ENCODE peak calls at places on chromosomes 6 and 20, in five cellular contexts. One of them, this sample, is unnamed.

GRCh38 chr6:111456208-111456607 is 26.8 kb downstream of the REV3L start:
- DNase-seq in left lung: no peak
- DNase-seq in fibroblast of pulmonary artery: peak
- DNase-seq in psoas muscle: no peak
- DNase-seq in epithelial cell of esophagus: no peak
- DNase-seq in this sample: no peak

GRCh38 chr6:20367716-20368485 is 33.8 kb upstream of the E2F3 start:
- DNase-seq in left lung: no peak
- DNase-seq in fibroblast of pulmonary artery: no peak
- DNase-seq in psoas muscle: no peak
- DNase-seq in epithelial cell of esophagus: peak
- DNase-seq in this sample: peak

GRCh38 chr6:30396833-30397479 is 52.0 kb downstream of the RPP21 start:
- DNase-seq in left lung: peak
- DNase-seq in fibroblast of pulmonary artery: peak
- DNase-seq in psoas muscle: peak
- DNase-seq in epithelial cell of esophagus: peak
- DNase-seq in this sample: peak

GRCh38 chr6:131023834-131024504 is 39.1 kb downstream of the EPB41L2 start:
- DNase-seq in left lung: no peak
- DNase-seq in fibroblast of pulmonary artery: peak
- DNase-seq in psoas muscle: no peak
- DNase-seq in epithelial cell of esophagus: peak
- DNase-seq in this sample: peak

GRCh38 chr6:22891930-22892329 is 322.6 kb downstream of the HDGFL1 start:
- DNase-seq in left lung: no peak
- DNase-seq in fibroblast of pulmonary artery: no peak
- DNase-seq in psoas muscle: no peak
- DNase-seq in epithelial cell of esophagus: peak
- DNase-seq in this sample: no peak

GRCh38 chr6:89679215-89680120 is 40.9 kb upstream of the LYRM2 start:
- DNase-seq in left lung: no peak
- DNase-seq in fibroblast of pulmonary artery: no peak
- DNase-seq in psoas muscle: no peak
- DNase-seq in epithelial cell of esophagus: no peak
- DNase-seq in this sample: no peak

GRCh38 chr6:90290991-90291390 is 5.7 kb downstream of the BACH2 start:
- DNase-seq in left lung: no peak
- DNase-seq in fibroblast of pulmonary artery: no peak
- DNase-seq in psoas muscle: no peak
- DNase-seq in epithelial cell of esophagus: no peak
- DNase-seq in this sample: peak

GRCh38 chr6:170023620-170024521 is 267.0 kb downstream of the DLL1 start:
- DNase-seq in left lung: no peak
- DNase-seq in fibroblast of pulmonary artery: no peak
- DNase-seq in psoas muscle: no peak
- DNase-seq in epithelial cell of esophagus: no peak
- DNase-seq in this sample: no peak

GRCh38 chr6:91573826-91574416 is 987.0 kb upstream of the MAP3K7 start:
- DNase-seq in left lung: no peak
- DNase-seq in fibroblast of pulmonary artery: no peak
- DNase-seq in psoas muscle: no peak
- DNase-seq in epithelial cell of esophagus: no peak
- DNase-seq in this sample: no peak

GRCh38 chr20:50318709-50319108 is 128.1 kb downstream of the CEBPB start:
- DNase-seq in left lung: no peak
- DNase-seq in fibroblast of pulmonary artery: no peak
- DNase-seq in psoas muscle: no peak
- DNase-seq in epithelial cell of esophagus: peak
- DNase-seq in this sample: no peak

GRCh38 chr6:21367649-21368154 is 225.8 kb upstream of the SOX4 start:
- DNase-seq in left lung: no peak
- DNase-seq in fibroblast of pulmonary artery: no peak
- DNase-seq in psoas muscle: no peak
- DNase-seq in epithelial cell of esophagus: peak
- DNase-seq in this sample: no peak

GRCh38 chr20:6768228-6769185 is 1.0 kb downstream of the BMP2 start:
- DNase-seq in left lung: peak
- DNase-seq in fibroblast of pulmonary artery: peak
- DNase-seq in psoas muscle: peak
- DNase-seq in epithelial cell of esophagus: peak
- DNase-seq in this sample: no peak

GRCh38 chr6:136669299-136669699 is 119.1 kb upstream of the MAP7 start:
- DNase-seq in left lung: no peak
- DNase-seq in fibroblast of pulmonary artery: peak
- DNase-seq in psoas muscle: no peak
- DNase-seq in epithelial cell of esophagus: peak
- DNase-seq in this sample: peak

GRCh38 chr20:54643761-54644160 is 168.4 kb downstream of the DOK5 start:
- DNase-seq in left lung: peak
- DNase-seq in fibroblast of pulmonary artery: peak
- DNase-seq in psoas muscle: no peak
- DNase-seq in epithelial cell of esophagus: peak
- DNase-seq in this sample: peak

GRCh38 chr6:14638932-14639875 is 521.6 kb downstream of the CD83 start:
- DNase-seq in left lung: no peak
- DNase-seq in fibroblast of pulmonary artery: peak
- DNase-seq in psoas muscle: peak
- DNase-seq in epithelial cell of esophagus: peak
- DNase-seq in this sample: peak

GRCh38 chr20:1209447-1210387 is 6.5 kb downstream of the C20orf202 start:
- DNase-seq in left lung: no peak
- DNase-seq in fibroblast of pulmonary artery: no peak
- DNase-seq in psoas muscle: no peak
- DNase-seq in epithelial cell of esophagus: peak
- DNase-seq in this sample: peak

GRCh38 chr20:36885355-36885754 is 9.4 kb downstream of the TLDC2 start:
- DNase-seq in left lung: no peak
- DNase-seq in fibroblast of pulmonary artery: no peak
- DNase-seq in psoas muscle: no peak
- DNase-seq in epithelial cell of esophagus: no peak
- DNase-seq in this sample: peak

GRCh38 chr6:164897523-164898094 is 411.8 kb downstream of the C6orf118 start:
- DNase-seq in left lung: no peak
- DNase-seq in fibroblast of pulmonary artery: no peak
- DNase-seq in psoas muscle: no peak
- DNase-seq in epithelial cell of esophagus: no peak
- DNase-seq in this sample: no peak

GRCh38 chr20:25608774-25609173 is 15.0 kb downstream of the NANP start:
- DNase-seq in left lung: no peak
- DNase-seq in fibroblast of pulmonary artery: no peak
- DNase-seq in psoas muscle: no peak
- DNase-seq in epithelial cell of esophagus: no peak
- DNase-seq in this sample: no peak

GRCh38 chr20:50320910-50321796 is 130.5 kb downstream of the CEBPB start:
- DNase-seq in left lung: peak
- DNase-seq in fibroblast of pulmonary artery: peak
- DNase-seq in psoas muscle: peak
- DNase-seq in epithelial cell of esophagus: peak
- DNase-seq in this sample: peak

GRCh38 chr20:23111307-23111943 is 25.3 kb upstream of the CD93 start:
- DNase-seq in left lung: no peak
- DNase-seq in fibroblast of pulmonary artery: no peak
- DNase-seq in psoas muscle: no peak
- DNase-seq in epithelial cell of esophagus: no peak
- DNase-seq in this sample: no peak

GRCh38 chr6:144264270-144265060 is 20.7 kb upstream of the UTRN start:
- DNase-seq in left lung: peak
- DNase-seq in fibroblast of pulmonary artery: peak
- DNase-seq in psoas muscle: no peak
- DNase-seq in epithelial cell of esophagus: peak
- DNase-seq in this sample: peak

GRCh38 chr6:155023717-155024116 is 28.6 kb downstream of the TIAM2 start:
- DNase-seq in left lung: no peak
- DNase-seq in fibroblast of pulmonary artery: no peak
- DNase-seq in psoas muscle: no peak
- DNase-seq in epithelial cell of esophagus: no peak
- DNase-seq in this sample: no peak

GRCh38 chr6:24694198-24694597 is 24.8 kb downstream of the C6orf62 start:
- DNase-seq in left lung: no peak
- DNase-seq in fibroblast of pulmonary artery: no peak
- DNase-seq in psoas muscle: no peak
- DNase-seq in epithelial cell of esophagus: no peak
- DNase-seq in this sample: no peak

GRCh38 chr6:111353914-111354464 is 129.0 kb downstream of the REV3L start:
- DNase-seq in left lung: no peak
- DNase-seq in fibroblast of pulmonary artery: no peak
- DNase-seq in psoas muscle: no peak
- DNase-seq in epithelial cell of esophagus: no peak
- DNase-seq in this sample: no peak

GRCh38 chr6:26186652-26187051 is 99.4 kb downstream of the HFE start:
- DNase-seq in left lung: no peak
- DNase-seq in fibroblast of pulmonary artery: no peak
- DNase-seq in psoas muscle: no peak
- DNase-seq in epithelial cell of esophagus: no peak
- DNase-seq in this sample: no peak

GRCh38 chr6:166242888-166243287 is 65.3 kb downstream of the PRR18 start:
- DNase-seq in left lung: no peak
- DNase-seq in fibroblast of pulmonary artery: no peak
- DNase-seq in psoas muscle: no peak
- DNase-seq in epithelial cell of esophagus: no peak
- DNase-seq in this sample: no peak
- H3K4me3 ChIP-seq in left lung: no peak
- H3K4me3 ChIP-seq in fibroblast of pulmonary artery: no peak
- H3K4me3 ChIP-seq in psoas muscle: no peak
- H3K4me3 ChIP-seq in epithelial cell of esophagus: no peak
- H3K4me3 ChIP-seq in this sample: no peak

GRCh38 chr6:39206250-39206721 is 23.0 kb downstream of the KCNK5 start:
- DNase-seq in left lung: peak
- DNase-seq in fibroblast of pulmonary artery: no peak
- DNase-seq in psoas muscle: no peak
- DNase-seq in epithelial cell of esophagus: no peak
- DNase-seq in this sample: no peak
- TF ChIP-seq CTCF in left lung: no peak
- TF ChIP-seq CTCF in fibroblast of pulmonary artery: no peak
- TF ChIP-seq CTCF in psoas muscle: no peak
- TF ChIP-seq CTCF in epithelial cell of esophagus: no peak
- TF ChIP-seq CTCF in this sample: no peak

GRCh38 chr20:48828734-48829460 is 1.1 kb upstream of the PREX1 start:
- DNase-seq in left lung: no peak
- DNase-seq in fibroblast of pulmonary artery: no peak
- DNase-seq in psoas muscle: no peak
- DNase-seq in epithelial cell of esophagus: no peak
- DNase-seq in this sample: no peak
- H3K4me3 ChIP-seq in left lung: peak
- H3K4me3 ChIP-seq in fibroblast of pulmonary artery: peak
- H3K4me3 ChIP-seq in psoas muscle: peak
- H3K4me3 ChIP-seq in epithelial cell of esophagus: no peak
- H3K4me3 ChIP-seq in this sample: no peak

DNA sequence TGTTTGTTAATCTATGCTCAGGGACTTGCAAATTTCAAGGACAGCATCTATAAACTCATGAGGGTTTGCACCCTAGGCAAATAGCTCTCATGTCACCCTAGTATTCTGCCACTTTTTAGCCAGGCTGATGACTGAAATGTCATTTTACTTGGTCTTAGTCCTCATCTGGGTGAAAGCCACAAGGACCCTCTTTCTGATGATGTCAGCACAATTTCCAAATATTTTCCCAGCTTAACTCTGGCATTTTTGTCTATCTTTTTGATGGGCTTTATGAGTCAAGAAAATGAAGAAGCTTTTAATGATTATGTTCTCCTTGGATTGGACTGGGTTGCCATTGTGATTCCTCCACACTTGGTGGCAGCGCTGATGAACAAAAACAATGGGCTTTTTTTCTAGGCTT is 420.1 kb upstream of the BTBD3 start:
- DNase-seq in left lung: no peak
- DNase-seq in fibroblast of pulmonary artery: no peak
- DNase-seq in psoas muscle: no peak
- DNase-seq in epithelial cell of esophagus: no peak
- DNase-seq in this sample: no peak
- TF ChIP-seq CTCF in left lung: no peak
- TF ChIP-seq CTCF in fibroblast of pulmonary artery: no peak
- TF ChIP-seq CTCF in psoas muscle: no peak
- TF ChIP-seq CTCF in epithelial cell of esophagus: no peak
- TF ChIP-seq CTCF in this sample: no peak

GRCh38 chr6:3742426-3743344 is 8.8 kb downstream of the PXDC1 start:
- DNase-seq in left lung: peak
- DNase-seq in fibroblast of pulmonary artery: peak
- DNase-seq in psoas muscle: peak
- DNase-seq in epithelial cell of esophagus: peak
- DNase-seq in this sample: peak
- H3K4me3 ChIP-seq in left lung: no peak
- H3K4me3 ChIP-seq in fibroblast of pulmonary artery: peak
- H3K4me3 ChIP-seq in psoas muscle: peak
- H3K4me3 ChIP-seq in epithelial cell of esophagus: no peak
- H3K4me3 ChIP-seq in this sample: no peak